ENCODE peak calls at places on chromosomes 16 and 17, in six cellular contexts. M, V, J, L, D and Y are unnamed samples.

GRCh38 chr16:86044241-86044671 is 145.3 kb downstream of the IRF8 start:
- DNase-seq in D (no peak), J (peak), L (no peak), M (peak), V (peak), Y (no peak)

GRCh38 chr16:89270666-89271345 is 53.3 kb downstream of the ZNF778 start:
- DNase-seq in L (no peak), J (no peak), V (no peak), M (no peak), D (no peak), Y (no peak)

GRCh38 chr17:50261051-50261915 is 13.0 kb upstream of the TMEM92 start:
- DNase-seq in L (no peak), V (no peak), J (no peak), M (no peak), D (no peak), Y (no peak)

GRCh38 chr17:43027091-43028032 is 2.3 kb downstream of the RND2 start:
- DNase-seq in M (no peak), L (no peak), V (no peak), D (no peak), J (no peak), Y (no peak)

GRCh38 chr17:42135664-42136653 is 13.4 kb downstream of the HSPB9 start:
- DNase-seq in D (peak), J (peak), M (peak), L (no peak), V (peak), Y (peak)

GRCh38 chr16:28498666-28499065 is 4.2 kb downstream of the APOBR start:
- DNase-seq in L (no peak), M (no peak), J (no peak), D (no peak), V (no peak), Y (no peak)

GRCh38 chr16:28494141-28494851 is at the start of gene APOBR:
- DNase-seq in L (no peak), V (no peak), J (peak), D (peak), M (no peak), Y (no peak)

GRCh38 chr17:18219016-18219415 is 6.4 kb upstream of the LLGL1 start:
- DNase-seq in V (peak), D (no peak), L (peak), M (no peak), J (no peak), Y (peak)

GRCh38 chr17:67379251-67379630 is 2.2 kb downstream of the PITPNC1 start:
- DNase-seq in M (no peak), D (no peak), L (no peak), V (no peak), J (no peak), Y (no peak)

GRCh38 chr16:25030420-25031131 is 15.4 kb upstream of the ARHGAP17 start:
- DNase-seq in L (no peak), J (no peak), M (no peak), V (no peak), D (no peak), Y (no peak)

GRCh38 chr16:17225551-17225950 is 245.2 kb downstream of the XYLT1 start:
- DNase-seq in M (no peak), J (no peak), L (no peak), D (no peak), V (peak), Y (no peak)

GRCh38 chr17:50055055-50055425 is 870 bp upstream of the ITGA3 start:
- DNase-seq in J (no peak), D (no peak), V (no peak), M (peak), L (no peak), Y (no peak)

GRCh38 chr17:7825206-7825980 is 8.6 kb upstream of the KDM6B start:
- DNase-seq in D (no peak), V (peak), L (no peak), M (no peak), J (no peak), Y (no peak)

GRCh38 chr17:731943-732787 is at the start of gene TLCD3A:
- DNase-seq in J (peak), V (peak), M (peak), D (peak), L (peak), Y (peak)

GRCh38 chr16:6682142-6682811 is 650.4 kb upstream of the RBFOX1 start:
- DNase-seq in D (no peak), J (peak), L (no peak), M (peak), V (no peak), Y (no peak)

GRCh38 chr17:28571255-28572122 is at the start of gene PIGS:
- DNase-seq in L (peak), V (peak), J (peak), M (peak), D (peak), Y (peak)

GRCh38 chr17:28572294-28573099 is 1.2 kb upstream of the PIGS start:
- DNase-seq in M (no peak), V (no peak), D (no peak), L (no peak), J (no peak), Y (no peak)

GRCh38 chr17:28569446-28569845 is 1.9 kb downstream of the PIGS start:
- DNase-seq in M (no peak), J (no peak), V (no peak), D (no peak), L (no peak), Y (no peak)

GRCh38 chr17:28573521-28573920 is 2.2 kb upstream of the PIGS start:
- DNase-seq in D (no peak), M (no peak), L (no peak), J (no peak), V (no peak), Y (no peak)

GRCh38 chr17:28570716-28571254 is 539 bp downstream of the PIGS start:
- DNase-seq in M (peak), L (no peak), V (no peak), D (no peak), J (no peak), Y (peak)
- H3K27ac ChIP-seq in M (no peak), L (peak), V (peak), D (peak), J (peak), Y (peak)

GRCh38 chr17:2689411-2690164 is 22.0 kb downstream of the CLUH start:
- DNase-seq in V (no peak), L (no peak), M (no peak), J (peak), D (peak), Y (peak)
- H3K27ac ChIP-seq in V (no peak), L (no peak), M (no peak), J (peak), D (peak), Y (no peak)

GRCh38 chr16:58450590-58450989 is 49.4 kb upstream of the NDRG4 start:
- DNase-seq in D (no peak), M (no peak), L (no peak), J (no peak), V (no peak), Y (no peak)
- H3K27ac ChIP-seq in D (peak), M (no peak), L (peak), J (no peak), V (no peak), Y (no peak)

GRCh38 chr16:85029413-85029794 is 1.8 kb downstream of the KIAA0513 start:
- DNase-seq in J (no peak), M (peak), L (peak), D (no peak), V (peak), Y (no peak)

GRCh38 chr16:85031451-85031850 is 3.9 kb downstream of the KIAA0513 start:
- DNase-seq in L (no peak), M (no peak), V (no peak), D (no peak), J (no peak), Y (no peak)

GRCh38 chr16:85028638-85029412 is 1.2 kb downstream of the KIAA0513 start:
- DNase-seq in J (peak), L (peak), M (no peak), D (no peak), V (peak), Y (peak)

GRCh38 chr16:85027968-85028637 is 508 bp downstream of the KIAA0513 start:
- DNase-seq in D (no peak), V (no peak), L (no peak), J (no peak), M (no peak), Y (no peak)

GRCh38 chr16:85029981-85030381 is 2.4 kb downstream of the KIAA0513 start:
- DNase-seq in M (no peak), D (no peak), L (peak), V (no peak), J (no peak), Y (peak)
- H3K27ac ChIP-seq in M (no peak), D (peak), L (peak), V (no peak), J (no peak), Y (peak)